ENCODE peak calls at places on chromosomes 7 and 10, in four cellular contexts. X is HepG2, D is GM12878, M is K562. R is an unnamed sample.

GRCh38 chr7:72924417-72924747 is 513 bp upstream of the POM121 start:
- DNase-seq in D (no peak), X (no peak), M (no peak), R (no peak)

GRCh38 chr10:88389456-88389855 is 193.7 kb downstream of the RNLS start:
- DNase-seq in X (peak; percentile 15), M (no peak), D (peak; percentile 41), R (no peak)

GRCh38 chr7:69018200-69018599 is 580.1 kb upstream of the AUTS2 start:
- DNase-seq in D (no peak), X (no peak), M (no peak), R (no peak)

GRCh38 chr7:45017253-45017652 is 17.3 kb downstream of the CCM2 start:
- DNase-seq in D (no peak), M (no peak), X (no peak), R (no peak)

GRCh38 chr7:84078415-84078814 is 116.2 kb downstream of the SEMA3A start:
- DNase-seq in X (no peak), D (no peak), M (no peak), R (no peak)

GRCh38 chr10:98301664-98302319 is 33.8 kb upstream of the LOXL4 start:
- DNase-seq in X (peak; percentile 43), M (no peak), D (no peak), R (no peak)

GRCh38 chr7:19023477-19023876 is 94.0 kb downstream of the TWIST1 start:
- DNase-seq in D (no peak), X (no peak), M (no peak), R (no peak)

GRCh38 chr7:150788474-150789269 is 11.5 kb downstream of the TMEM176B start:
- DNase-seq in X (no peak), M (no peak), D (no peak), R (no peak)

GRCh38 chr10:132984008-132984295 is 41.6 kb upstream of the CFAP46 start:
- DNase-seq in D (no peak), X (no peak), M (no peak), R (no peak)

GRCh38 chr7:42691030-42691639 is 220.7 kb downstream of the C7orf25 start:
- DNase-seq in D (no peak), X (peak; percentile 16), M (no peak), R (peak; percentile 38)

GRCh38 chr7:22911889-22912288 is 89.2 kb upstream of the TOMM7 start:
- DNase-seq in M (no peak), X (no peak), D (no peak), R (no peak)

GRCh38 chr7:130874071-130874915 is 140.3 kb upstream of the KLF14 start:
- DNase-seq in X (no peak), D (no peak), M (no peak), R (no peak)

GRCh38 chr7:57207836-57208235 is 75.6 kb upstream of the ZNF479 start:
- DNase-seq in D (no peak), M (no peak), X (no peak), R (no peak)

GRCh38 chr7:51133992-51134391 is 182.6 kb downstream of the COBL start:
- DNase-seq in M (no peak), D (no peak), X (no peak), R (no peak)

GRCh38 chr10:62426086-62426485 is 51.9 kb downstream of the ZNF365 start:
- DNase-seq in M (no peak), X (no peak), D (no peak), R (no peak)

GRCh38 chr10:117112220-117112619 is 25.9 kb downstream of the VAX1 start:
- DNase-seq in X (peak; percentile 13), D (no peak), M (no peak), R (peak; percentile 38)

GRCh38 chr7:75028299-75028698 is 45.3 kb downstream of the RCC1L start:
- DNase-seq in M (no peak), X (no peak), D (no peak), R (no peak)

GRCh38 chr7:42964849-42965805 is 33.0 kb downstream of the MRPL32 start:
- DNase-seq in M (no peak), X (no peak), D (peak; percentile 2), R (no peak)

GRCh38 chr7:148686312-148686937 is 12.3 kb upstream of the CUL1 start:
- DNase-seq in X (no peak), M (no peak), D (no peak), R (no peak)

GRCh38 chr10:30094601-30095000 is 35.2 kb upstream of the JCAD start:
- DNase-seq in X (no peak), D (no peak), M (no peak), R (no peak)

GRCh38 chr7:151483700-151483960 is 36.1 kb downstream of the RHEB start:
- DNase-seq in X (no peak), M (no peak), D (no peak), R (no peak)

GRCh38 chr10:50635286-50635685 is 11.5 kb upstream of the SGMS1 start:
- DNase-seq in X (no peak), D (no peak), M (no peak), R (no peak)

GRCh38 chr7:95594185-95594584 is 2.1 kb downstream of the PDK4 start:
- DNase-seq in M (no peak), X (no peak), D (no peak), R (no peak)

GRCh38 chr10:44924261-44925040 is 13.3 kb downstream of the TMEM72 start:
- DNase-seq in M (no peak), X (no peak), D (no peak), R (no peak)

GRCh38 chr10:7206407-7207127 is 204.3 kb downstream of the SFMBT2 start:
- DNase-seq in M (no peak), D (no peak), X (no peak), R (no peak)

GRCh38 chr10:102157224-102157623 is 5.0 kb downstream of the NOLC1 start:
- DNase-seq in M (no peak), D (no peak), X (no peak), R (no peak)

GRCh38 chr7:104230606-104231005 is 22.8 kb upstream of the ORC5 start:
- DNase-seq in D (no peak), M (no peak), X (no peak), R (no peak)
- TF ChIP-seq TARDBP in D (no peak), M (no peak), X (no peak), R (no peak)

DNA sequence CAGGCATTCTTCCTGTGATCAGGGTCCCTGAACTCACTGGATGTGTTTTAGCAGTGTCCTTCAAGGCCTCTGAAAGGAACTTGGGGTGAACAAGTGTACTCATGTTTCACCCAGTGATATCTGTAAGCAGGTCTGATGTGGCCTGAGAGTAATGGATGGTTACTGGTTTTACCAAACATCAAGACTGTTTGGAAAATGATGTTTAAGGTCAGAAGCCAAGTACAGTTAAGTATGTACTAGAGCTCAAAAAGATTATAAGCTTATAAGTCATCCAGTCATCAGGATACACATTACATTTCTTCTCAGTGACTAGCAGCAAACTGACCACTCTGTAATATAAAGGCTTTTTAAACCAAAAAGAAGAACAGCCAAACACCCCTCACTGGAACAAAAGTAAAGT is 79.8 kb upstream of the PTN start:
- DNase-seq in D (no peak), X (no peak), M (no peak), R (no peak)
- TF ChIP-seq SP1 in D (no peak), X (no peak), M (no peak), R (no peak)

DNA sequence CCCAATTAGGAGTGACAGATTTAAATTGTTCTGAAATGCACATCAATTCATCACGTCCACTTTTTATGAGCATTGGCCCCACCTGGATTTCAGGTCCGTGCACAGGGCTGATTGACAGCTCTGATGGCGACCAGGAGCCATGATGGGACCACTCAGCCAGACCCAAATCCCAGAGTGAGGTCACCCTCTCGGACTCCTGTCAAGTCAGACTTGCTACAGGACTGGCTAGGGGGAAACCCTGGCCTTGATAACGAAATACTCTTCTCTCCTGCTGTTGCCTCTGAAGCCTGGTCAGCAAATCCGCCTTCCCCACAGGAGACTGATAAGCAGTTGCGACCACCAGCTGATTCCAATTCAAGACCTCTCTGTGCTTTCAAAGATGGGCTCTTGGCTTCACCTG is 76.4 kb downstream of the CARD11 start:
- DNase-seq in X (no peak), M (no peak), D (no peak), R (peak; percentile 3)
- TF ChIP-seq BHLHE40 in X (no peak), M (no peak), D (no peak), R (no peak)

DNA sequence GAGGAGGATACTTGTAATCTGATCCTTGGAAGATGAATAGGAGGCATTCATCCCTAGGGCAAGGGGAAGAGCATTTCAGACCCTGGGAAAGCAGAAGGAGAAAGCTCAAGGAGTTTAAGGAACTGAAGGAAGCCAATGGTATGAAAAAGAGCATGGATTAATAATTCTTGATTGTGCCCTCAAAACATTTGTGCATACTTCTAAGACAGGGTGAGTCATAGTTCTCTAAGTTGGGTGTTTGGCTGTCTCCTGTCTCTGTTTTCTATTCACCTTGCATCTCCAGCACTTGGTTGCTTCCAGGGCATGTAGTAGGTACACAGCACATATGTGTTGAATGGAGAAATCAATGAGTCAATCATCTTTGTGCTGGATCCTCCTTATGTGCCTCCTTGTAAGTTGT is 54.7 kb upstream of the PLPP4 start:
- DNase-seq in D (no peak), M (no peak), X (no peak), R (no peak)
- TF ChIP-seq TARDBP in D (no peak), M (no peak), X (no peak), R (no peak)

DNA sequence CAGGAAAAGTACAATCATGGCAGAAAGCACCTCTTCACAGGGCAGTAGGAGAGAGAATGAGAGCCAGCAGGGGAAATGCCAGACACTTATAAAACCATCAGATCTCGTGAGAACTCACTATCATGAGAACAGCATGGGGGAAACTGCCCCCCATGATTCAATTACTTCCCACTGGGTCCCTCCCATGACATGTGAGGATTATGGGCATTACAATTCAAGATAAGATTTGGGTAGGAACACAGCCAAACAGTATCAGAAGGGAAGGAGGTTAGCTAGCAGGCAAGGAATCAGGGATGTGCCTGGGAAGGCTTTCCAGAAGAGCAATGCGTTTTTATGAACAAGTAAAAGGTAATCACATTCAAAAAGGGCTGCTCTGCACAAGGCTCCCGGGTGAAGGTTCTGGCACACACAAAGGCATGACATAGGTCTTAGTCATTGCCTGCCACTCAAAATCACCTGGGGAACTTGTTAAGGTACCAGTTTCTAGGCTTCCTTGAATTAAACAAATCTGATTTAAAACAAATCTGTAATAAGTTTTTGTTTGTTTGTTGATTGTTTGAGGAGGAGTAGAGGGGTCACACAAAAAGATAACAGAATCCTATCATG is 40.9 kb downstream of the BMPER start:
- DNase-seq in M (no peak), D (no peak), X (no peak), R (no peak)
- TF ChIP-seq SP1 in M (no peak), D (no peak), X (no peak), R (no peak)

GRCh38 chr7:65239707-65240352 is 133.8 kb upstream of the ZNF92 start:
- DNase-seq in M (no peak), D (no peak), X (peak; percentile 15), R (peak; percentile 30)
- TF ChIP-seq BHLHE40 in M (no peak), D (no peak), X (no peak), R (no peak)

GRCh38 chr7:104883248-104883717 is 130.7 kb upstream of the KMT2E start:
- DNase-seq in D (no peak), X (no peak), M (no peak), R (no peak)
- TF ChIP-seq TARDBP in D (no peak), X (no peak), M (no peak), R (no peak)

GRCh38 chr7:171364-171904 is 20.9 kb upstream of the FAM20C start:
- DNase-seq in X (no peak), D (no peak), M (no peak), R (no peak)

GRCh38 chr7:170551-171363 is 21.6 kb upstream of the FAM20C start:
- DNase-seq in D (no peak), X (no peak), M (no peak), R (no peak)

GRCh38 chr7:169165-169853 is 23.1 kb upstream of the FAM20C start:
- DNase-seq in X (no peak), D (no peak), M (no peak), R (no peak)

GRCh38 chr7:167976-168791 is 24.2 kb upstream of the FAM20C start:
- DNase-seq in X (no peak), D (no peak), M (no peak), R (no peak)

GRCh38 chr7:169854-170172 is 22.6 kb upstream of the FAM20C start:
- DNase-seq in M (no peak), D (no peak), X (no peak), R (no peak)
- TF ChIP-seq SP1 in M (no peak), D (no peak), X (no peak), R (no peak)